ENCODE peak calls at places on chromosomes 2 and 18, in ten cellular contexts. O, U, R, N, T, C, D, X, H and S are unnamed samples.
A peak's percentile ranks its signal among the peaks of the same experiment; 100 is the strongest.

GRCh38 chr18:22167471-22168151 is 1.8 kb upstream of the GATA6 start:
- DNase-seq in R (peak; percentile 71), T (no peak), U (no peak), O (no peak), C (no peak), H (no peak), X (no peak), D (no peak), N (no peak), S (no peak)

GRCh38 chr18:59631583-59632181 is 65.5 kb downstream of the CCBE1 start:
- DNase-seq in O (peak; percentile 23), D (peak; percentile 12), T (no peak), N (peak; percentile 29), C (no peak), R (peak; percentile 70), X (no peak), H (no peak), U (peak; percentile 47), S (peak; percentile 16)

GRCh38 chr2:208373460-208374089 is 33.0 kb upstream of the PTH2R start:
- DNase-seq in D (peak; percentile 24), O (peak; percentile 24), U (peak; percentile 49), R (peak; percentile 65), H (no peak), X (peak; percentile 50), T (no peak), C (no peak), N (peak; percentile 26), S (peak; percentile 70)

GRCh38 chr2:74439373-74440004 is 2.2 kb downstream of the RTKN start:
- DNase-seq in T (no peak), U (no peak), R (no peak), N (no peak), C (no peak), O (no peak), X (no peak), H (no peak), D (no peak), S (no peak)

GRCh38 chr2:70523996-70524965 is 29.3 kb downstream of the TGFA start:
- DNase-seq in R (peak; percentile 55), H (no peak), O (peak; percentile 99), U (peak; percentile 98), T (peak; percentile 45), D (no peak), N (peak; percentile 26), X (no peak), C (no peak), S (no peak)

GRCh38 chr2:88880441-88880953 is 189.0 kb downstream of the RPIA start:
- DNase-seq in T (peak; percentile 11), R (peak; percentile 47), U (peak; percentile 49), H (no peak), O (peak; percentile 45), C (no peak), X (no peak), N (peak; percentile 19), D (peak; percentile 46), S (no peak)

GRCh38 chr2:172456002-172456401 is 28.6 kb downstream of the ITGA6 start:
- DNase-seq in R (no peak), N (no peak), T (no peak), U (no peak), D (no peak), X (no peak), C (no peak), H (no peak), O (no peak), S (no peak)

GRCh38 chr18:28905509-28905908 is 728.6 kb upstream of the CDH2 start:
- DNase-seq in H (no peak), T (no peak), C (no peak), D (no peak), X (no peak), U (peak; percentile 61), R (peak; percentile 35), N (no peak), O (peak; percentile 58), S (no peak)

GRCh38 chr2:74048843-74049519 is 64.3 kb downstream of the TET3 start:
- DNase-seq in U (no peak), X (no peak), R (no peak), T (no peak), O (no peak), C (no peak), N (no peak), H (no peak), D (no peak), S (no peak)

GRCh38 chr18:1092228-1092627 is 187.6 kb downstream of the ADCYAP1 start:
- DNase-seq in R (no peak), X (no peak), N (no peak), U (no peak), O (peak; percentile 0), D (no peak), H (no peak), T (no peak), C (no peak), S (no peak)

GRCh38 chr2:127128508-127128907 is 21.6 kb upstream of the BIN1 start:
- DNase-seq in C (no peak), D (no peak), O (peak; percentile 55), U (peak; percentile 55), N (no peak), X (peak; percentile 66), R (no peak), T (no peak), H (no peak), S (peak; percentile 69)

GRCh38 chr2:233584210-233584609 is 17.6 kb upstream of the USP40 start:
- DNase-seq in X (no peak), U (no peak), D (no peak), N (no peak), C (no peak), T (no peak), H (no peak), R (no peak), O (no peak), S (no peak)

GRCh38 chr2:28038722-28039121 is 148.2 kb downstream of the BABAM2 start:
- DNase-seq in U (no peak), T (no peak), O (no peak), R (no peak), C (no peak), H (no peak), X (no peak), N (no peak), D (no peak), S (no peak)

GRCh38 chr2:205769494-205769848 is 87.2 kb downstream of the NRP2 start:
- DNase-seq in H (no peak), R (peak; percentile 95), N (peak; percentile 85), T (no peak), X (no peak), C (no peak), O (peak; percentile 85), U (peak; percentile 78), D (no peak), S (no peak)

GRCh38 chr2:26479971-26480750 is 2.2 kb upstream of the OTOF start:
- DNase-seq in O (no peak), H (no peak), D (no peak), X (no peak), C (no peak), U (no peak), T (no peak), R (no peak), N (no peak), S (no peak)

GRCh38 chr18:50429207-50429948 is 54.5 kb downstream of the SKA1 start:
- DNase-seq in U (peak; percentile 44), T (no peak), R (peak; percentile 32), D (no peak), N (peak; percentile 3), O (no peak), X (no peak), C (no peak), H (no peak), S (peak; percentile 36)

GRCh38 chr2:169963786-169964185 is 136.5 kb downstream of the UBR3 start:
- DNase-seq in T (no peak), U (no peak), H (no peak), X (no peak), O (no peak), C (no peak), D (no peak), R (no peak), N (no peak), S (no peak)

GRCh38 chr2:236093134-236093533 is 75.1 kb downstream of the GBX2 start:
- DNase-seq in H (no peak), T (no peak), U (no peak), C (no peak), N (no peak), O (no peak), D (no peak), X (no peak), R (no peak), S (no peak)
- TF ChIP-seq CTCF in H (no peak), T (no peak), U (no peak), C (no peak), N (no peak), O (no peak), D (no peak), X (no peak), R (peak; percentile 7), S (no peak)

GRCh38 chr2:82344670-82345069 is 2040.1 kb upstream of the LRRTM1 start:
- DNase-seq in O (no peak), N (no peak), X (no peak), H (no peak), C (no peak), D (peak; percentile 20), R (no peak), U (peak; percentile 3), T (no peak), S (no peak)
- TF ChIP-seq CTCF in O (no peak), N (no peak), X (no peak), H (no peak), C (no peak), D (peak; percentile 46), R (no peak), U (no peak), T (no peak), S (no peak)

GRCh38 chr18:62280058-62280457 is 45.1 kb upstream of the TNFRSF11A start:
- DNase-seq in H (no peak), U (no peak), X (no peak), D (no peak), T (no peak), C (no peak), N (no peak), O (no peak), R (no peak), S (no peak)
- TF ChIP-seq CTCF in H (no peak), U (no peak), X (no peak), D (no peak), T (no peak), C (no peak), N (no peak), O (no peak), R (no peak), S (no peak)

GRCh38 chr2:219429958-219430586 is 4.6 kb upstream of the SPEG start:
- DNase-seq in O (no peak), H (no peak), T (no peak), R (no peak), D (no peak), X (no peak), N (no peak), U (no peak), C (no peak), S (no peak)

GRCh38 chr2:219433666-219434467 is 776 bp upstream of the SPEG start:
- DNase-seq in R (peak; percentile 50), N (no peak), C (no peak), T (no peak), D (no peak), O (no peak), X (no peak), U (no peak), H (no peak), S (no peak)

GRCh38 chr2:219434468-219434717 is 250 bp upstream of the SPEG start:
- DNase-seq in N (no peak), R (no peak), D (no peak), C (no peak), X (no peak), U (no peak), T (no peak), H (no peak), O (no peak), S (no peak)

GRCh38 chr2:219428469-219428868 is 6.2 kb upstream of the SPEG start:
- DNase-seq in R (no peak), X (no peak), H (no peak), O (no peak), C (no peak), U (no peak), N (no peak), T (no peak), D (no peak), S (no peak)

GRCh38 chr2:219430633-219431615 is 3.7 kb upstream of the SPEG start:
- DNase-seq in X (no peak), C (no peak), O (peak; percentile 41), N (no peak), R (peak; percentile 32), T (no peak), U (peak; percentile 32), H (peak; percentile 89), D (no peak), S (no peak)
- TF ChIP-seq CTCF in X (no peak), C (no peak), O (peak; percentile 64), N (peak; percentile 30), R (peak; percentile 57), T (peak; percentile 7), U (peak; percentile 53), H (no peak), D (peak; percentile 80), S (no peak)